ENCODE peak calls at places on chromosomes 13 and 19, in four cellular contexts. C is sigmoid colon, F is thoracic aorta, T is mucosa of descending colon. P is an unnamed sample.
A peak's percentile ranks its signal among the peaks of the same experiment; 100 is the strongest.

GRCh38 chr19:41792513-41793413 is 3.6 kb upstream of the CEACAM3 start:
- DNase-seq in C (no peak), F (no peak), T (no peak), P (no peak)

GRCh38 chr13:45615501-45616101 is at the start of gene ERICH6B:
- DNase-seq in C (no peak), F (no peak), T (no peak), P (no peak)

GRCh38 chr19:29942404-29943261 is 594 bp downstream of the URI1 start:
- DNase-seq in C (peak; percentile 72), F (no peak), T (peak; percentile 88), P (no peak)

GRCh38 chr19:10142701-10143375 is 23.1 kb upstream of the EIF3G start:
- DNase-seq in C (no peak), F (no peak), T (peak; percentile 67), P (no peak)

GRCh38 chr19:13705201-13705600 is 59.1 kb upstream of the MRI1 start:
- DNase-seq in C (no peak), F (no peak), T (no peak), P (no peak)

GRCh38 chr13:86918682-86919081 is 752.5 kb upstream of the SLITRK5 start:
- DNase-seq in C (no peak), F (no peak), T (no peak), P (no peak)

GRCh38 chr19:44875666-44876418 is 15.2 kb upstream of the TOMM40 start:
- DNase-seq in C (no peak), F (no peak), T (no peak), P (no peak)

GRCh38 chr19:51271015-51271600 is 20.2 kb downstream of the SIGLECL1 start:
- DNase-seq in C (no peak), F (no peak), T (no peak), P (no peak)

GRCh38 chr19:41799444-41800000 is 3.1 kb downstream of the CEACAM3 start:
- DNase-seq in C (no peak), F (no peak), T (no peak), P (peak; percentile 28)

GRCh38 chr13:100611678-100612492 is 23.3 kb upstream of the GGACT start:
- DNase-seq in C (no peak), F (no peak), T (no peak), P (no peak)

GRCh38 chr13:51101636-51102218 is 9.3 kb downstream of the C13orf42 start:
- DNase-seq in C (no peak), F (no peak), T (no peak), P (no peak)

DNA sequence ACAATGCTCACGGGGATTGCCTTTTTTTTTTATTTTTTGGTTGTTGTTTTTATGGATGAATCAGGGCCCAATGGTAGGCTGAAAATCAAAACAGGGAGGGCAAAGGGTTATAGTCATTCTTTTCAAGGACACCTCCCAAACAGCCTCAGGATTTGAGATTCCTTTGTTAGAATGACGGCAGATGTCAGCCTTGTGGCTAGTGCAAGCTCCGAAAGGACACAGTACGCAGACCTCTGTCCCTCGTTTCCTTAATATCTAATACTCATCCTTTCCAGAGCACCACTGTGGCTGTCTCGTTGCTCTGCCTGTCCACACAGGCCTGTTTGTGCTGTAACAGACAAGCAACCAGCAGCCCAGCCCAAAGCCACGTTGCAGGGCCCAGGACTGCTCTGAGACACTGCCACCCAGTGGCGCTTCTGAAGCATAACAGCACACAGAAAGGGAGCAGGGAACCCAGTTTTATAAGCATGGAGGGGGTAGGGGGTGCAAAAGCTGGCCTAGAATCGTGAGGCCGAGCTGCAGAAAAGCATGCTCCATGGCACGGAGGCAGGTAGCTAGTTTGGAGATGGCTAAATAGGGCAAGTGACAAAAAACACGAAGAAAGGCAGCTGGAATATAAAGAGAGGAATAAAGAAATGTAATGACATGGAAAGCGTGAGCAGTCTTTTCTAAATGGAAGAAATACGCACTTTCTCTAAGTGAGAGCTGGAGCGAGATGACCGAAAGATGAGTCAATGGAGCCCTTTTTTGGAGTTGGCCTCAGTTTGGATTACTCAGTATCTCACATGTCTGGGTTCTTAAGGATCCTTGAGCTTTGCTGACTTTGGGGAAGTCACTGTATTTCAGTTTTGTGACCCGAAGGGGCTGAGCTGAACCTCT is 40.7 kb upstream of the MEDAG start:
- DNase-seq in C (peak; percentile 92), F (no peak), T (peak; percentile 82), P (no peak)
- TF ChIP-seq CTCF in C (peak; percentile 95), F (peak; percentile 92), T (peak; percentile 79), P (peak; percentile 85)

GRCh38 chr19:58545286-58546068 is 1.6 kb downstream of the TRIM28 start:
- DNase-seq in C (peak; percentile 67), F (no peak), T (peak; percentile 64), P (no peak)

GRCh38 chr19:58546131-58546530 is 2.3 kb downstream of the TRIM28 start:
- DNase-seq in C (no peak), F (no peak), T (no peak), P (no peak)

GRCh38 chr19:58547323-58548312 is 3.8 kb downstream of the TRIM28 start:
- DNase-seq in C (no peak), F (no peak), T (no peak), P (no peak)

GRCh38 chr19:58543826-58544590 is at the start of gene TRIM28:
- DNase-seq in C (peak; percentile 99), F (peak; percentile 92), T (peak; percentile 99), P (peak; percentile 90)

GRCh38 chr19:58544591-58545285 is 874 bp downstream of the TRIM28 start:
- DNase-seq in C (peak; percentile 69), F (no peak), T (peak; percentile 70), P (no peak)
- H3K36me3 ChIP-seq in C (peaks cover 35% of the 10 kb centered on the region), F (peaks cover 27% of the 10 kb centered on the region), T (peaks cover 22% of the 10 kb centered on the region), P (peaks cover 12% of the 10 kb centered on the region)

GRCh38 chr13:112073245-112074138 is 6.5 kb downstream of the SOX1 start:
- DNase-seq in C (peak; percentile 50), F (no peak), T (no peak), P (no peak)
- H3K4me3 ChIP-seq in C (peak overlapping the region; percentile 37), F (peak overlapping the region; percentile 20), T (no peak overlapping the region), P (no peak overlapping the region)

GRCh38 chr13:37075164-37075563 is 15.7 kb upstream of the SUPT20H start:
- DNase-seq in C (no peak), F (no peak), T (no peak), P (no peak)

GRCh38 chr13:37072024-37072423 is 12.5 kb upstream of the SUPT20H start:
- DNase-seq in C (no peak), F (no peak), T (no peak), P (no peak)

GRCh38 chr13:37070956-37071355 is 11.5 kb upstream of the SUPT20H start:
- DNase-seq in C (no peak), F (no peak), T (no peak), P (no peak)

GRCh38 chr13:37076818-37077217 is 17.3 kb upstream of the SUPT20H start:
- DNase-seq in C (no peak), F (no peak), T (no peak), P (no peak)

DNA sequence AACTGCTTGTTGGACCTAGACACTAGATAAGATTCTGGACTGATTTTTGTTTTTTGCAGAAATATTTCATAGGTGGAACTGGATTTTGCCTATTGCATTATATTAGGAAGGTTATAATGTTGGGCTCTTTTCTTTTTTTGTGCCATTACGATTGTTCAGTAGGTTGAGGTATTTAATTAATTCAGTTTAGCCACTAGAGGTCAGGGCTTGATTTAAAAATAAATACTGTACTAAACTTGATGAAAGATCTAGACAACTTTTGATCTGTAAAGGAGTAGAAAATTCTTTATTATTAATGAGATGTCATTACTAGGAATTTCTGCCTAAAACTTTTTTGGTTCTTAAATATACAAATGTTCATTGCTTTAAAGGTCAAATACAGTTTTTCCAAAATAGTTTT is 15.2 kb upstream of the SUPT20H start:
- DNase-seq in C (no peak), F (no peak), T (no peak), P (peak; percentile 7)
- TF ChIP-seq CTCF in C (no peak), F (peak; percentile 35), T (no peak), P (peak; percentile 21)

DNA sequence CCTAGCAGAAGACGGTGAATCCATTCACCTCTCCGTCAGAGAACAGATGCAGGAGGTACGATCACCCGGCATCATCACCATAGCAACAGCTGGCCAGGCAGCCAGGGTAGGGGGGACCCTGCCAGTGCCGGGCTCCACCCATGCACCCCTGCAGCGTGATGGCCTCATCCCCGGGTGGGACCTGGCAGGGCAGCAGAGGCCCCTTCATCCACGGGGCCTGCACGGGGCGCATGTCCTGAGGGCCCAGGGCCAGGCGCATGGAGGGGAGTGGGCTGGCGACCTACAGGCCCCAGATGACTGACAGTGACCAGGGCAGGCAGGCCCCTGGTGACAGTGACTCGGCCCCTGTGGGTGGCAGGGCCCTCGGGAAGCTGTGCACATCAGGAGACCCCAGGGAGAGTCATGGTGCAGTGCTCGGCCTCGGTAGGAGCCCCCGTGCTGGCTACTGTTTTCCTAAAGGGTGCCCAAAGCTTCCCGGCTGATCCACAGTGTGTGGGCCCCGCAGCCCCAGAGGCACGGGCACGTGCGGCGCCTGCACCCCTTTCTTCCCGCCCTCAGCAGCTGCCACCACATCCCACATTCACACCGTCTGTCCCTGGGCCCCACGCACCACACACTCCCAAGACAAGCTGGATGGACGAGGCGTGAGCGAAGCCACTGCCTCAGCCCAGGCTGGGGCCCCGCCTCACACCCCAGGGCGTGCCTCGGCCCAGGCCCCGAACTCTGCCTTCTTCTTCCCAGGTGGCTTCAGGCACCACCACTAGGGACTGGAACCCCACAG is 4.8 kb downstream of the RNF126 start:
- DNase-seq in C (no peak), F (no peak), T (peak; percentile 54), P (no peak)
- H3K36me3 ChIP-seq in C (peaks cover 9% of the 10 kb centered on the region), F (peaks cover 8% of the 10 kb centered on the region), T (no peaks in the 10 kb centered on the region), P (no peaks in the 10 kb centered on the region)

DNA sequence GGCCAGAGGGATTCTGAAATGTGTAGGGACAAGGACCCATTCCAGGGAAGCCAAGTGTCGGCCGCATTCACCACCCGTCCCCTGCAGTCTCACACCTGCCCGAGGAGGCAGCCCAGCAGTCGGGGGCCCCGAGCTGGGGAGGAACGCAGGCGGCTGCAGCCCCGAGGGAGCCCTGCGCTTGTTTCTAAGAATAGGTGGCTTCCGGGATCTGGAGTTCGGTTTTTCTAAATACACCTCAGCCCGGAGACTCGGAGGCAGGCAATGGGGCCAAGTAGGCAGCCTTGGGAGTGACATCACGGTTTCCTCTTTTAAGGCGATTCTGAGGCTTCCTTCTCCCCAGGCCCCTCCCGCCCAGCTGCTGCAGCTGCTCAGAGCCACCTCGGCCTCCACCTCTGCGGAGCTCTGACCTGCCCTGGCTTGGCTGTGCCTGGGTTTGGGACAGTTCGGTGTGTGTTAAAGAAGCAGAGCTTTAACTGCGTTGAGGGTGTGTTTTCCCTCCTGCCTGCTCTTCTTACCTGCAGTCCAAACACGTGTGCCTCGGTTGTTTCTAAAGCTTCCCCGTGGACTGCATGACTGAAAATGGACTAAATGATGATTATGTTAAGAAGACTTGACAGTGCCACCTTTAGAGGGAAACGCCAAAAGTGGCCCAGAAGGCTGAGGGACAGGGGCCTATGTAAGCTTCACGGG is 80.5 kb downstream of the COL4A2 start:
- DNase-seq in C (peak; percentile 91), F (peak; percentile 56), T (peak; percentile 55), P (no peak)
- H3K4me3 ChIP-seq in C (peak overlapping the region; percentile 13), F (peak overlapping the region; percentile 60), T (no peak overlapping the region), P (no peak overlapping the region)

GRCh38 chr13:64819081-64819480 is 2411.1 kb downstream of the PCDH9 start:
- DNase-seq in C (no peak), F (no peak), T (no peak), P (no peak)
- TF ChIP-seq CTCF in C (no peak), F (no peak), T (no peak), P (no peak)

GRCh38 chr19:3634496-3635045 is 8.0 kb upstream of the CACTIN start:
- DNase-seq in C (no peak), F (no peak), T (no peak), P (no peak)
- H3K36me3 ChIP-seq in C (peaks cover 77% of the 10 kb centered on the region), F (peaks cover 42% of the 10 kb centered on the region), T (no peaks in the 10 kb centered on the region), P (peaks cover 3% of the 10 kb centered on the region)